ENCODE peak calls at places on chromosomes 7 and 10, in four cellular contexts. One of them, this sample, is unnamed.

GRCh38 chr7:17507717-17508116 is 209.3 kb downstream of the AHR start:
- DNase-seq in cardiac muscle cell: no peak
- DNase-seq in endothelial cell of umbilical vein: no peak
- DNase-seq in mammary epithelial cell: no peak
- DNase-seq in this sample: no peak

GRCh38 chr10:81876253-81876731 is 1.3 kb downstream of the NRG3 start:
- DNase-seq in cardiac muscle cell: peak; percentile 57
- DNase-seq in endothelial cell of umbilical vein: peak; percentile 52
- DNase-seq in mammary epithelial cell: no peak
- DNase-seq in this sample: no peak

GRCh38 chr7:37925620-37926019 is 5.2 kb downstream of the EPDR1 start:
- DNase-seq in endothelial cell of umbilical vein: no peak
- DNase-seq in mammary epithelial cell: no peak
- DNase-seq in cardiac muscle cell: no peak
- DNase-seq in this sample: no peak

GRCh38 chr7:110977127-110977776 is 113.7 kb upstream of the LRRN3 start:
- DNase-seq in cardiac muscle cell: no peak
- DNase-seq in mammary epithelial cell: no peak
- DNase-seq in endothelial cell of umbilical vein: no peak
- DNase-seq in this sample: no peak

GRCh38 chr10:118304521-118304920 is 37.6 kb downstream of the FAM204A start:
- DNase-seq in cardiac muscle cell: no peak
- DNase-seq in mammary epithelial cell: no peak
- DNase-seq in endothelial cell of umbilical vein: no peak
- DNase-seq in this sample: no peak

GRCh38 chr10:112983444-112984056 is 33.5 kb downstream of the TCF7L2 start:
- DNase-seq in endothelial cell of umbilical vein: no peak
- DNase-seq in mammary epithelial cell: no peak
- DNase-seq in cardiac muscle cell: no peak
- DNase-seq in this sample: no peak

GRCh38 chr7:13850185-13850752 is 139.2 kb downstream of the ETV1 start:
- DNase-seq in cardiac muscle cell: no peak
- DNase-seq in endothelial cell of umbilical vein: peak; percentile 82
- DNase-seq in mammary epithelial cell: peak; percentile 98
- DNase-seq in this sample: no peak

GRCh38 chr7:140003913-140004382 is 58.8 kb downstream of the PARP12 start:
- DNase-seq in mammary epithelial cell: peak; percentile 49
- DNase-seq in endothelial cell of umbilical vein: peak; percentile 58
- DNase-seq in cardiac muscle cell: peak; percentile 71
- DNase-seq in this sample: peak; percentile 35

GRCh38 chr10:4137299-4137698 is 352.3 kb upstream of the KLF6 start:
- DNase-seq in mammary epithelial cell: no peak
- DNase-seq in cardiac muscle cell: no peak
- DNase-seq in endothelial cell of umbilical vein: no peak
- DNase-seq in this sample: no peak

GRCh38 chr10:77310288-77310687 is 327.3 kb downstream of the KCNMA1 start:
- DNase-seq in cardiac muscle cell: no peak
- DNase-seq in endothelial cell of umbilical vein: no peak
- DNase-seq in mammary epithelial cell: no peak
- DNase-seq in this sample: no peak
- H3K36me3 ChIP-seq in cardiac muscle cell: no peaks in the 10 kb centered on the region
- H3K36me3 ChIP-seq in endothelial cell of umbilical vein: no peaks in the 10 kb centered on the region
- H3K36me3 ChIP-seq in mammary epithelial cell: no peaks in the 10 kb centered on the region
- H3K36me3 ChIP-seq in this sample: no peaks in the 10 kb centered on the region

GRCh38 chr10:73039635-73040034 is 57.0 kb downstream of the P4HA1 start:
- DNase-seq in mammary epithelial cell: no peak
- DNase-seq in endothelial cell of umbilical vein: no peak
- DNase-seq in cardiac muscle cell: no peak
- DNase-seq in this sample: no peak
- H3K27ac ChIP-seq in mammary epithelial cell: no peak overlapping the region
- H3K27ac ChIP-seq in endothelial cell of umbilical vein: no peak overlapping the region
- H3K27ac ChIP-seq in cardiac muscle cell: no peak overlapping the region
- H3K27ac ChIP-seq in this sample: no peak overlapping the region

GRCh38 chr10:360653-361052 is 225.4 kb downstream of the ZMYND11 start:
- DNase-seq in cardiac muscle cell: no peak
- DNase-seq in mammary epithelial cell: no peak
- DNase-seq in endothelial cell of umbilical vein: no peak
- DNase-seq in this sample: no peak

GRCh38 chr10:361203-362135 is 226.2 kb downstream of the ZMYND11 start:
- DNase-seq in endothelial cell of umbilical vein: no peak
- DNase-seq in mammary epithelial cell: no peak
- DNase-seq in cardiac muscle cell: peak; percentile 49
- DNase-seq in this sample: no peak

GRCh38 chr10:359093-359492 is 223.8 kb downstream of the ZMYND11 start:
- DNase-seq in cardiac muscle cell: no peak
- DNase-seq in endothelial cell of umbilical vein: no peak
- DNase-seq in mammary epithelial cell: no peak
- DNase-seq in this sample: no peak

GRCh38 chr10:357201-357950 is 222.1 kb downstream of the ZMYND11 start:
- DNase-seq in endothelial cell of umbilical vein: no peak
- DNase-seq in cardiac muscle cell: no peak
- DNase-seq in mammary epithelial cell: no peak
- DNase-seq in this sample: no peak

DNA sequence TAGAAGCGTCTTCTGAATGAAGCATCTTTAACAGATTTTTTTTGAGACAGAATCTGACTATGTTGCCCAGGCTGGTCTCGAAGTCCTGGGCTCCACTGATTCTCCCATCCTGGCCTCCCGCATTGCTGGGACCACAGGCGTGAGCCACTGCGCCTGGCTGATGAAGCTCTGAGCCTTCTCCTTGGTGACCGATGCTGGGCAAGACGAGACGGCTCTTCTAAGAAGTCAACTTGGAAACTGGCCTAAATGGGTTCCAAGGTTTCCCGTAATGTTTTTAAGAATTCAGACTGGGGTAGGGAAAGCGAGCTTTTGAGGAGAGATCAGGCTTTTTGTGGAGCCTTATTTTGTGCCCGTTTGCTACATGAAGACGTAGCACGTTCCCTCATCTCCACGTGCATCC is 224.5 kb downstream of the ZMYND11 start:
- DNase-seq in mammary epithelial cell: no peak
- DNase-seq in endothelial cell of umbilical vein: no peak
- DNase-seq in cardiac muscle cell: no peak
- DNase-seq in this sample: no peak
- H3K36me3 ChIP-seq in mammary epithelial cell: no peaks in the 10 kb centered on the region
- H3K36me3 ChIP-seq in endothelial cell of umbilical vein: peaks cover 3% of the 10 kb centered on the region
- H3K36me3 ChIP-seq in cardiac muscle cell: peaks cover 9% of the 10 kb centered on the region
- H3K36me3 ChIP-seq in this sample: no peaks in the 10 kb centered on the region

DNA sequence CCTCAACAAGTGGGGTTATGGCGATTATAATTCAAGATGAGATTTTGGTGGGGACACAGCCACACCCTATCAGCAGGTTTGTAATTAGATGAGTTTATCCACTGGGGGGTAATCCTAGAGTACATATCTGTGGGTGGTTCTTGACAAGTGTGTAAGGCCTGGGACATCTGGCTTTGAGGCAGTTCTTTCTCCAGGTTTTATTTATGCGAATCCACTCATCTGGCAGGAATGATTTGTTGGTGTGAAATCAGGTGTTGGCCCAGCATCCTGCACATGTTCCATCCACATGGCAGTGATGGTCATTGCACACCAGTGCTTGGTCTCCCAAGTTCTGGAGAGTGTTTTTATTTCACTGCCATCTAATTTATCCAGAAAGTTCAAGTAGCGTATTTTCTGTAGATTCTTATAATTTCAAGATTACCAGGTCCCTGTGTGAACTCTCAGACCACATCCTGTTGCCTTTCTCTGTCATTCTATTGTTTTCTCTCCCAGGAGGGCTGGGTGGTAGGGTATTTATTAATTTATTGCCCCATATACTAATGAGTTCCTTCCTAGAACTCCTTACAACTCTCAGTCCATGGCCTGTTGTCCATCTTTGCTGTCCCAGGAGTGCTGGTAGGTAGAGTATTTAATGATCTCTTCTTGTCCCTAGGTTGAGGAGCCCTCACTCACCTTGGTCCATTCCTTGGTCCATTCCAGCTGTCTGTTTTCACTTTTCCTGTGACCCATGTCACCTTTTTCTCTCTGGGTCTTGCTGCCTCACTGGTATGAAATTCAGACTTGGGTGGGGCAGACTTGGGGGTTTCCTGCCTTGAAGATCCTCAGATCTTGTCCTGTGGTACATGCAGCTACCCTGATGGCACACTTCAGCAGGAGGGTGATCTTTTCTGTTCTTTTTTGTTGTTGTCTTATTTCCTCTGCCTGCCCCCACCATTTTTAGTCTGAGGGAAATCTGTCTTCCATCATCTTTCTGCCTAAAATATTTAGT is 10.5 kb downstream of the RALA start:
- DNase-seq in mammary epithelial cell: no peak
- DNase-seq in cardiac muscle cell: no peak
- DNase-seq in endothelial cell of umbilical vein: peak; percentile 37
- DNase-seq in this sample: no peak
- H3K27ac ChIP-seq in mammary epithelial cell: no peak overlapping the region
- H3K27ac ChIP-seq in cardiac muscle cell: no peak overlapping the region
- H3K27ac ChIP-seq in endothelial cell of umbilical vein: peak overlapping the region; percentile 38
- H3K27ac ChIP-seq in this sample: no peak overlapping the region

GRCh38 chr7:102413071-102413470 is 16.9 kb downstream of the PRKRIP1 start:
- DNase-seq in mammary epithelial cell: no peak
- DNase-seq in cardiac muscle cell: no peak
- DNase-seq in endothelial cell of umbilical vein: no peak
- DNase-seq in this sample: no peak
- H3K36me3 ChIP-seq in mammary epithelial cell: peaks cover 7% of the 10 kb centered on the region
- H3K36me3 ChIP-seq in cardiac muscle cell: peaks cover 43% of the 10 kb centered on the region
- H3K36me3 ChIP-seq in endothelial cell of umbilical vein: peaks cover 5% of the 10 kb centered on the region
- H3K36me3 ChIP-seq in this sample: peaks cover 11% of the 10 kb centered on the region

GRCh38 chr7:32400676-32401075 is 89.5 kb downstream of the LSM5 start:
- DNase-seq in mammary epithelial cell: no peak
- DNase-seq in cardiac muscle cell: no peak
- DNase-seq in endothelial cell of umbilical vein: no peak
- DNase-seq in this sample: no peak

GRCh38 chr7:32410545-32410944 is 79.6 kb downstream of the LSM5 start:
- DNase-seq in mammary epithelial cell: no peak
- DNase-seq in endothelial cell of umbilical vein: no peak
- DNase-seq in cardiac muscle cell: no peak
- DNase-seq in this sample: no peak

DNA sequence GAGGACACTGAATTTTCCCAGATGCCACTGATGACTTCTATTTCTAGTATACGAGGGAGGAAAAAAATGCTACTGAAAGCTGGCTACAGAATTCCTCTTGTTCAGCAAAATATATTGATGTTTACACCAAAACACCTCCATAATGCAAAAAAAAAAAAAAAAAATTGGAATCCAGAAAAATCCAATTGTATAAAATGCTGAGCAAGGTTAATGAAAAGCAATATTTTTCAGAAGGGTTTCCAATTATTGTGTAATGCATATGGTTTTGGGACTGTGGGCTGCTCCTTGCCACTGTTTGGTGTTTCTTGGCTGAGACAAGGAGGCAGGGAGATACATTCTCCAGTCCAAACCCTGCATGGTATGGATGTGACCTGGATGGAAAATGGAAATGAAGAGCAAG is 83.8 kb downstream of the LSM5 start:
- DNase-seq in mammary epithelial cell: no peak
- DNase-seq in endothelial cell of umbilical vein: no peak
- DNase-seq in cardiac muscle cell: no peak
- DNase-seq in this sample: no peak
- H3K27ac ChIP-seq in mammary epithelial cell: no peak overlapping the region
- H3K27ac ChIP-seq in endothelial cell of umbilical vein: no peak overlapping the region
- H3K27ac ChIP-seq in cardiac muscle cell: no peak overlapping the region
- H3K27ac ChIP-seq in this sample: no peak overlapping the region

GRCh38 chr7:44391171-44391570 is 65.8 kb upstream of the CAMK2B start:
- DNase-seq in endothelial cell of umbilical vein: no peak
- DNase-seq in cardiac muscle cell: no peak
- DNase-seq in mammary epithelial cell: no peak
- DNase-seq in this sample: no peak
- H3K36me3 ChIP-seq in endothelial cell of umbilical vein: no peaks in the 10 kb centered on the region
- H3K36me3 ChIP-seq in cardiac muscle cell: peaks cover 7% of the 10 kb centered on the region
- H3K36me3 ChIP-seq in mammary epithelial cell: peaks cover 18% of the 10 kb centered on the region
- H3K36me3 ChIP-seq in this sample: peaks cover 6% of the 10 kb centered on the region

GRCh38 chr10:98415710-98416077 is 712 bp upstream of the PYROXD2 start:
- DNase-seq in mammary epithelial cell: no peak
- DNase-seq in endothelial cell of umbilical vein: peak; percentile 14
- DNase-seq in cardiac muscle cell: no peak
- DNase-seq in this sample: no peak
- H3K27ac ChIP-seq in mammary epithelial cell: no peak overlapping the region
- H3K27ac ChIP-seq in endothelial cell of umbilical vein: no peak overlapping the region
- H3K27ac ChIP-seq in cardiac muscle cell: peak overlapping the region; percentile 86
- H3K27ac ChIP-seq in this sample: no peak overlapping the region

DNA sequence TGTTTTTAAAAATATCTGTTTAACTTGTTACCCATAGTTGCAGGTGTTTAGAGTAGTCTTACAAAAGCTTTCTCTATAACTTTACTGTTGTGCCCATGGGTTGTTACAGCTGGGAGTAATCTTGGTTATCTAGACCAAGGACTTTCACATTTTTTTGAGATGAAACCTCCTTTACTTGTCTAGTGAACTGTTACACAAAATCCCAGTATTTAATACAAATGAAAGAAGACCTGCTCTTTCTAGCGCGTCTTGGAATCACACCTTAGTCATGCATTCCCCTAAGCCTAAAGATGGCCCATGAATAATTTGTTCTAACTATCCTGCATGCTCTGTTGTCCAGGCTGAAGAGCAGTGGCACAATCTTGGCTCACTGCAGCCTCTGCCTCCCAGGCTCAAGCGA is 38.0 kb downstream of the CSGALNACT2 start:
- DNase-seq in mammary epithelial cell: no peak
- DNase-seq in endothelial cell of umbilical vein: no peak
- DNase-seq in cardiac muscle cell: no peak
- DNase-seq in this sample: no peak
- H3K36me3 ChIP-seq in mammary epithelial cell: no peaks in the 10 kb centered on the region
- H3K36me3 ChIP-seq in endothelial cell of umbilical vein: peaks cover 6% of the 10 kb centered on the region
- H3K36me3 ChIP-seq in cardiac muscle cell: peaks cover 15% of the 10 kb centered on the region
- H3K36me3 ChIP-seq in this sample: no peaks in the 10 kb centered on the region